ENCODE peak calls at places on chromosomes 4 and X, in five cellular contexts. H is tibial nerve, R is HT1080, J is adipocyte, D is amniotic stem cell. X is an unnamed sample.

GRCh38 chrX:154096140-154097002 is 1.1 kb downstream of the MECP2 start:
- DNase-seq in H (no peak), R (no peak), J (peak), D (no peak), X (no peak)

GRCh38 chr4:3816983-3817382 is 50.8 kb downstream of the ADRA2C start:
- DNase-seq in H (no peak), R (no peak), J (no peak), D (no peak), X (no peak)

GRCh38 chr4:118821590-118822293 is 14.2 kb downstream of the SEC24D start:
- DNase-seq in H (no peak), R (no peak), J (peak), D (no peak), X (no peak)

GRCh38 chr4:27318740-27319139 is 458.1 kb downstream of the STIM2 start:
- DNase-seq in H (no peak), R (peak), J (peak), D (no peak), X (no peak)

GRCh38 chrX:13898603-13899002 is 81.7 kb upstream of the GPM6B start:
- DNase-seq in H (no peak), R (peak), J (no peak), D (no peak), X (no peak)

GRCh38 chr4:73251384-73251783 is 7.2 kb downstream of the ANKRD17 start:
- DNase-seq in H (no peak), R (no peak), J (peak), D (no peak), X (no peak)

GRCh38 chrX:125439194-125439849 is 119.7 kb downstream of the TEX13C start:
- DNase-seq in H (no peak), R (peak), J (no peak), D (no peak), X (no peak)

GRCh38 chrX:8738588-8739189 is 6.8 kb upstream of the ANOS1 start:
- DNase-seq in H (peak), R (peak), J (peak), D (no peak), X (no peak)

GRCh38 chrX:44669626-44670025 is 127.0 kb upstream of the FUNDC1 start:
- DNase-seq in H (no peak), R (no peak), J (peak), D (no peak), X (no peak)

GRCh38 chr4:74671074-74671698 is 123.1 kb downstream of the BTC start:
- DNase-seq in H (no peak), R (peak), J (peak), D (peak), X (no peak)

GRCh38 chr4:7987148-7987989 is 47.7 kb upstream of the AFAP1 start:
- DNase-seq in H (peak), R (peak), J (peak), D (peak), X (peak)

X was measured in effector CD4-positive, alpha-beta T cell.